ENCODE peak calls at places on chromosomes 11 and 22, in eight cellular contexts. L is Peyer's patch, G is IMR-90, R is tibial nerve, T is osteoblast, B is cardiac muscle cell, Y is uterus, C is mammary epithelial cell. A is an unnamed sample. For H3K4me1, the result is how much of the 10 kb centered on the place peaks cover.

GRCh38 chr22:18120941-18121340 is 10.3 kb downstream of the TUBA8 start:
- DNase-seq in Y (no peak), B (no peak), L (no peak), T (no peak), G (no peak), C (no peak), R (no peak), A (no peak)

GRCh38 chr11:16917941-16918340 is 96.3 kb downstream of the PLEKHA7 start:
- DNase-seq in L (no peak), C (peak), B (peak), T (no peak), R (no peak), Y (no peak), G (no peak), A (no peak)

GRCh38 chr11:66727883-66728759 is 895 bp downstream of the SPTBN2 start:
- DNase-seq in Y (no peak), G (no peak), T (peak), L (no peak), C (no peak), B (no peak), R (no peak), A (no peak)

GRCh38 chr11:122038543-122038942 is 77.5 kb downstream of the BLID start:
- DNase-seq in T (peak), B (peak), C (peak), G (peak), Y (no peak), L (no peak), R (no peak), A (no peak)

GRCh38 chr11:117998664-117999353 is 12.6 kb downstream of the IL10RA start:
- DNase-seq in T (no peak), Y (no peak), B (no peak), C (no peak), R (no peak), L (no peak), G (no peak), A (no peak)

GRCh38 chr11:27239305-27239942 is 123.6 kb downstream of the CCDC34 start:
- DNase-seq in G (peak), L (no peak), C (no peak), R (peak), Y (peak), B (no peak), T (no peak), A (no peak)

GRCh38 chr11:76371170-76371569 is 9.8 kb downstream of the THAP12 start:
- DNase-seq in T (peak), R (no peak), B (peak), Y (no peak), L (no peak), G (peak), C (peak), A (no peak)

GRCh38 chr11:117606211-117606610 is 190.8 kb downstream of the DSCAML1 start:
- DNase-seq in L (no peak), R (no peak), B (no peak), G (no peak), Y (no peak), C (no peak), T (no peak), A (no peak)

GRCh38 chr11:103294516-103294915 is 185.3 kb downstream of the DYNC2H1 start:
- DNase-seq in R (no peak), C (peak), L (no peak), G (peak), T (no peak), B (no peak), Y (no peak), A (no peak)

GRCh38 chr22:42997577-42997976 is 17.4 kb downstream of the PACSIN2 start:
- DNase-seq in R (no peak), C (no peak), Y (no peak), L (no peak), G (no peak), T (no peak), B (no peak), A (no peak)

GRCh38 chr11:75606099-75606498 is 44.0 kb downstream of the SERPINH1 start:
- DNase-seq in L (no peak), T (no peak), B (no peak), R (no peak), G (no peak), C (no peak), Y (no peak), A (no peak)

GRCh38 chr22:38193580-38193979 is 8.2 kb upstream of the MAFF start:
- DNase-seq in R (no peak), L (no peak), C (no peak), B (peak), T (no peak), G (no peak), Y (no peak), A (peak)

GRCh38 chr22:38244106-38244505 is 28.7 kb downstream of the TMEM184B start:
- DNase-seq in B (no peak), Y (no peak), R (no peak), C (peak), L (no peak), T (no peak), G (peak), A (no peak)

GRCh38 chr11:78499971-78500370 is 74.7 kb downstream of the NARS2 start:
- DNase-seq in G (peak), L (no peak), B (no peak), Y (no peak), T (no peak), C (no peak), R (no peak), A (no peak)

GRCh38 chr22:38298312-38299000 is 18.8 kb downstream of the CSNK1E start:
- DNase-seq in C (peak), G (peak), R (no peak), B (peak), L (no peak), T (peak), Y (no peak), A (no peak)

GRCh38 chr11:74311352-74311926 is at the start of gene P4HA3:
- DNase-seq in C (peak), L (no peak), Y (peak), B (peak), G (peak), R (peak), T (peak), A (peak)

GRCh38 chr22:20299736-20300136 is 20.1 kb downstream of the DGCR6L start:
- DNase-seq in T (no peak), C (peak), R (no peak), B (peak), Y (peak), L (no peak), G (peak), A (no peak)

GRCh38 chr22:50443801-50444625 is 30.8 kb downstream of the SBF1 start:
- DNase-seq in Y (no peak), B (no peak), T (no peak), C (no peak), R (no peak), L (no peak), G (no peak), A (peak)

GRCh38 chr11:111696556-111696955 is 69.6 kb downstream of the PPP2R1B start:
- DNase-seq in C (peak), G (peak), Y (no peak), L (no peak), R (no peak), T (peak), B (peak), A (no peak)

GRCh38 chr11:75265851-75266531 is 25.4 kb downstream of the TPBGL start:
- DNase-seq in R (no peak), L (no peak), C (no peak), B (peak), G (peak), Y (no peak), T (peak), A (peak)

GRCh38 chr11:103529217-103529684 is 420.0 kb downstream of the DYNC2H1 start:
- DNase-seq in T (peak), G (peak), C (peak), Y (no peak), L (no peak), B (peak), R (no peak), A (no peak)

GRCh38 chr11:134339756-134340155 is 8.0 kb downstream of the GLB1L2 start:
- DNase-seq in L (no peak), R (no peak), T (no peak), B (no peak), Y (no peak), C (no peak), G (no peak), A (no peak)

GRCh38 chr11:99148352-99148751 is 127.6 kb downstream of the CNTN5 start:
- DNase-seq in B (no peak), G (no peak), L (no peak), R (no peak), C (no peak), T (no peak), Y (no peak), A (no peak)

GRCh38 chr22:45421349-45422057 is 8.0 kb downstream of the RIBC2 start:
- DNase-seq in C (no peak), R (no peak), B (no peak), T (no peak), G (no peak), L (no peak), Y (no peak), A (no peak)

GRCh38 chr11:3644817-3645235 is at the start of gene ART1:
- DNase-seq in G (no peak), C (no peak), Y (no peak), L (no peak), B (peak), R (no peak), T (no peak), A (no peak)

GRCh38 chr11:10875430-10876021 is 17.7 kb upstream of the ZBED5 start:
- DNase-seq in Y (no peak), G (no peak), L (no peak), C (no peak), B (no peak), R (no peak), T (no peak), A (no peak)

GRCh38 chr11:118838905-118839553 is 44.7 kb upstream of the CXCR5 start:
- DNase-seq in G (no peak), R (no peak), T (no peak), B (no peak), Y (no peak), C (no peak), L (peak), A (no peak)

GRCh38 chr11:95318459-95318858 is 87.5 kb upstream of the SESN3 start:
- DNase-seq in Y (no peak), C (no peak), G (no peak), T (no peak), L (no peak), R (no peak), B (peak), A (no peak)

GRCh38 chr11:74981888-74982287 is 6.8 kb upstream of the NEU3 start:
- DNase-seq in Y (no peak), C (no peak), B (no peak), T (no peak), L (no peak), R (no peak), G (no peak), A (no peak)

GRCh38 chr11:128195057-128195751 is 392.2 kb downstream of the ETS1 start:
- DNase-seq in G (no peak), T (no peak), C (no peak), Y (no peak), L (peak), R (no peak), B (peak), A (no peak)

GRCh38 chr11:121250843-121251242 is 41.7 kb upstream of the SC5D start:
- DNase-seq in L (no peak), B (no peak), G (no peak), T (no peak), R (no peak), Y (no peak), C (peak), A (no peak)

GRCh38 chr11:36333468-36333867 is 37.4 kb downstream of the PRR5L start:
- DNase-seq in R (no peak), Y (no peak), B (peak), L (no peak), C (peak), T (no peak), G (peak), A (no peak)

GRCh38 chr22:32501797-32502290 is 27.2 kb downstream of the FBXO7 start:
- DNase-seq in B (no peak), G (peak), R (no peak), T (peak), C (no peak), Y (no peak), L (no peak), A (no peak)

GRCh38 chr11:66883021-66883968 is 26.4 kb downstream of the LRFN4 start:
- DNase-seq in L (peak), G (peak), Y (no peak), T (peak), B (peak), R (no peak), C (peak), A (peak)

GRCh38 chr11:65414776-65415498 is 7.7 kb upstream of the NEAT1 start:
- DNase-seq in C (no peak), Y (peak), G (peak), L (no peak), R (peak), T (peak), B (peak), A (peak)

GRCh38 chr22:41513391-41513790 is 30.9 kb downstream of the POLR3H start:
- DNase-seq in Y (no peak), B (no peak), L (no peak), T (peak), C (no peak), R (no peak), G (no peak), A (no peak)

GRCh38 chr11:86749861-86750401 is 50.4 kb upstream of the PRSS23 start:
- DNase-seq in L (no peak), Y (no peak), G (no peak), T (no peak), C (no peak), B (no peak), R (no peak), A (no peak)

GRCh38 chr11:86746509-86746908 is 53.8 kb upstream of the PRSS23 start:
- DNase-seq in Y (no peak), R (no peak), G (no peak), T (no peak), C (no peak), L (no peak), B (no peak), A (no peak)

GRCh38 chr11:86749376-86749775 is 51.0 kb upstream of the PRSS23 start:
- DNase-seq in G (no peak), R (no peak), L (no peak), C (no peak), Y (no peak), T (no peak), B (no peak), A (no peak)

GRCh38 chr11:86748296-86748695 is 52.0 kb upstream of the PRSS23 start:
- DNase-seq in C (no peak), R (no peak), B (peak), Y (no peak), T (peak), L (no peak), G (no peak), A (no peak)

GRCh38 chr11:86747801-86748200 is 52.5 kb upstream of the PRSS23 start:
- DNase-seq in G (no peak), Y (no peak), T (no peak), R (no peak), B (no peak), C (no peak), L (no peak), A (no peak)
- H3K4me1 ChIP-seq in G (under half), Y (under half), T (half or more), R (under half), B (under half), C (under half), L (under half), A (under half)

DNA sequence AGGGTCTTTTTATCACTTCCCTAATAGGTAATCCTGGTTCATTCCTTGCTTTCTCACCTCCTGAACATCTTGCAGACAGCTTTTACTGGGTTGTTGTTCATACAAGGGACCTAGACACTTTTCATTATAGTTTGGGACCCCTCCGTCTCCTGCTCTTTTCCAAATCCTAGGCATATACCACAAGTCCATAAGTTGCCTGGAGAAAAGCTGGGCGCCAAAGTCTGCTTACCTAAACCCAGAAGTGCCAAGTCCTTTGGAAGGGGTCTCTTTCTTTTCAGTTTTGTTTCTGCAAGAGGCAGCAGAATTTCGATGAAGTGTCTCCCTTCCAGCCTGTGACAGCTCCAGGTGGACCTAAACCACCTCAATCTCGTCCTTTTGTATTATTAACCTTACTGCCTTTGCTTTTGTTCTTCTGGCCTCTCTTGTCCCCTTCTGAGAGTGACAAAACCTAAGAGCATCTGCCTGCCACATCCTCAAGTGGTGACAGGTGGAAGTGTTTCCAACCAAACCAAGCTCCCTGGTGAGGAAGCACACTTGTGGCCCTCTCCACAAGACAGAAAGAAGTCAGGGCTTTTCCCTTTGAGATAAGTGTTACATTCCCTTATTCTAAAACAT is 19.5 kb upstream of the P2RY6 start:
- DNase-seq in C (no peak), R (no peak), T (no peak), G (no peak), Y (peak), B (no peak), L (no peak), A (no peak)
- TF ChIP-seq CTCF in C (peak), R (no peak), T (peak), G (no peak), Y (no peak), B (no peak), L (no peak), A (no peak)

GRCh38 chr22:46578824-46579561 is 41.2 kb upstream of the GRAMD4 start:
- DNase-seq in R (no peak), L (no peak), G (peak), T (peak), B (peak), Y (no peak), C (no peak), A (peak)
- H3K4me1 ChIP-seq in R (under half), L (under half), G (under half), T (under half), B (under half), Y (under half), C (under half), A (under half)

GRCh38 chr11:15327786-15328231 is 213.1 kb downstream of the INSC start:
- DNase-seq in T (no peak), R (peak), C (peak), B (peak), L (no peak), G (peak), Y (peak), A (peak)
- TF ChIP-seq CTCF in T (peak), R (peak), C (peak), B (peak), L (no peak), G (peak), Y (peak), A (peak)